ENCODE peak calls at places on chromosomes 4 and X, in nine cellular contexts. X is left cardiac atrium, P is substantia nigra, R is NCI-H1694 treated with DMSO at 0.1 percent for 48 hours, V is NCI-H748 treated with DMSO at 0.1 percent for 48 hours, G is T-helper 17 cell, U is D341Med, L is NCI-H2029, S is H9. O is an unnamed sample.

GRCh38 chr4:102474736-102475504 is 26.2 kb upstream of the NFKB1 start:
- DNase-seq in X (no peak), P (no peak), R (no peak), V (no peak), G (no peak), U (no peak), L (no peak), S (no peak), O (no peak)

GRCh38 chrX:65644621-65645287 is 22.7 kb upstream of the MSN start:
- DNase-seq in X (peak), P (peak), R (no peak), V (no peak), G (no peak), U (no peak), L (peak), S (peak), O (no peak)

GRCh38 chr4:98352940-98353339 is 91.8 kb downstream of the RAP1GDS1 start:
- DNase-seq in X (no peak), P (no peak), R (no peak), V (no peak), G (no peak), U (no peak), L (no peak), S (no peak), O (no peak)

GRCh38 chr4:38663021-38663800 is 788 bp upstream of the KLF3 start:
- DNase-seq in X (no peak), P (no peak), R (no peak), V (no peak), G (no peak), U (peak), L (no peak), S (peak), O (peak)

GRCh38 chrX:56796641-56797395 is 67.8 kb downstream of the NBDY start:
- DNase-seq in X (no peak), P (no peak), R (no peak), V (no peak), G (no peak), U (no peak), L (no peak), S (no peak), O (no peak)

GRCh38 chr4:37795796-37796195 is 30.7 kb upstream of the PGM2 start:
- DNase-seq in X (no peak), P (no peak), R (peak), V (no peak), G (no peak), U (no peak), L (no peak), S (no peak), O (no peak)

GRCh38 chr4:186027405-186027804 is 41.6 kb upstream of the TLR3 start:
- DNase-seq in X (no peak), P (no peak), R (no peak), V (no peak), G (no peak), U (no peak), L (no peak), S (no peak), O (no peak)

GRCh38 chr4:185235480-185236154 is 26.2 kb downstream of the SNX25 start:
- DNase-seq in X (no peak), P (no peak), R (no peak), V (no peak), G (no peak), U (no peak), L (no peak), S (no peak), O (no peak)

GRCh38 chr4:174828845-174829701 is at the start of gene GLRA3:
- DNase-seq in X (no peak), P (peak), R (no peak), V (peak), G (no peak), U (peak), L (peak), S (peak), O (peak)

O was measured in neural progenitor cell.